ENCODE peak calls at places on chromosomes 7 and 10, in six cellular contexts. One of them, this sample, is unnamed.
A peak's percentile ranks its signal among the peaks of the same experiment; 100 is the strongest.

GRCh38 chr7:80634505-80634904 is 3.9 kb upstream of the CD36 start:
- DNase-seq in aorta: no peak
- DNase-seq in NAMALWA: no peak
- DNase-seq in occipital lobe: no peak
- DNase-seq in RPMI7951: peak; percentile 55
- DNase-seq in D341Med: no peak
- DNase-seq in this sample: no peak

GRCh38 chr7:18792866-18793595 is 297.5 kb downstream of the HDAC9 start:
- DNase-seq in aorta: peak; percentile 43
- DNase-seq in NAMALWA: no peak
- DNase-seq in occipital lobe: no peak
- DNase-seq in RPMI7951: no peak
- DNase-seq in D341Med: no peak
- DNase-seq in this sample: no peak

GRCh38 chr10:1043532-1043995 is 5.4 kb downstream of the IDI1 start:
- DNase-seq in aorta: peak; percentile 57
- DNase-seq in NAMALWA: peak; percentile 88
- DNase-seq in occipital lobe: no peak
- DNase-seq in RPMI7951: no peak
- DNase-seq in D341Med: no peak
- DNase-seq in this sample: no peak

GRCh38 chr7:101185258-101185839 is 5.3 kb upstream of the NAT16 start:
- DNase-seq in aorta: no peak
- DNase-seq in NAMALWA: no peak
- DNase-seq in occipital lobe: peak; percentile 11
- DNase-seq in RPMI7951: peak; percentile 72
- DNase-seq in D341Med: no peak
- DNase-seq in this sample: no peak

GRCh38 chr10:96309631-96310358 is 5.6 kb downstream of the DNTT start:
- DNase-seq in aorta: no peak
- DNase-seq in NAMALWA: no peak
- DNase-seq in occipital lobe: no peak
- DNase-seq in RPMI7951: no peak
- DNase-seq in D341Med: no peak
- DNase-seq in this sample: no peak

GRCh38 chr7:100674441-100675407 is 1.2 kb downstream of the GNB2 start:
- DNase-seq in aorta: peak; percentile 70
- DNase-seq in NAMALWA: peak; percentile 70
- DNase-seq in occipital lobe: no peak
- DNase-seq in RPMI7951: peak; percentile 27
- DNase-seq in D341Med: peak; percentile 69
- DNase-seq in this sample: no peak

GRCh38 chr10:114398587-114399331 is 5.5 kb downstream of the AFAP1L2 start:
- DNase-seq in aorta: no peak
- DNase-seq in NAMALWA: no peak
- DNase-seq in occipital lobe: no peak
- DNase-seq in RPMI7951: no peak
- DNase-seq in D341Med: no peak
- DNase-seq in this sample: no peak

GRCh38 chr7:131546583-131547111 is 9.8 kb downstream of the PODXL start:
- DNase-seq in aorta: no peak
- DNase-seq in NAMALWA: peak; percentile 89
- DNase-seq in occipital lobe: no peak
- DNase-seq in RPMI7951: no peak
- DNase-seq in D341Med: peak; percentile 78
- DNase-seq in this sample: peak; percentile 67

GRCh38 chr7:44712012-44712411 is 36.6 kb upstream of the ZMIZ2 start:
- DNase-seq in aorta: no peak
- DNase-seq in NAMALWA: no peak
- DNase-seq in occipital lobe: no peak
- DNase-seq in RPMI7951: no peak
- DNase-seq in D341Med: peak; percentile 14
- DNase-seq in this sample: peak; percentile 36

This sample was measured in chondrocyte.